ENCODE peak calls at places on chromosomes 6 and 20, in eight cellular contexts. One of them, this sample, is unnamed.
A peak's percentile ranks its signal among the peaks of the same experiment; 100 is the strongest.

GRCh38 chr6:162706236-162706635 is 21.3 kb downstream of the PRKN start:
- DNase-seq in testis: peak; percentile 89
- DNase-seq in astrocyte of the spinal cord: no peak
- DNase-seq in GM12865: no peak
- DNase-seq in neural crest cell: no peak
- DNase-seq in upper lobe of left lung: peak; percentile 27
- DNase-seq in lower lobe of right lung: peak; percentile 47
- DNase-seq in endothelial cell: no peak
- DNase-seq in this sample: no peak

GRCh38 chr6:153210083-153210482 is 79.0 kb upstream of the RGS17 start:
- DNase-seq in lower lobe of right lung: no peak
- DNase-seq in GM12865: peak; percentile 17
- DNase-seq in testis: no peak
- DNase-seq in upper lobe of left lung: no peak
- DNase-seq in endothelial cell: no peak
- DNase-seq in neural crest cell: no peak
- DNase-seq in astrocyte of the spinal cord: peak; percentile 62
- DNase-seq in this sample: peak; percentile 30

GRCh38 chr6:106279179-106279578 is 46.4 kb downstream of the ATG5 start:
- DNase-seq in lower lobe of right lung: no peak
- DNase-seq in GM12865: no peak
- DNase-seq in neural crest cell: no peak
- DNase-seq in upper lobe of left lung: no peak
- DNase-seq in endothelial cell: no peak
- DNase-seq in astrocyte of the spinal cord: peak; percentile 63
- DNase-seq in testis: no peak
- DNase-seq in this sample: no peak

GRCh38 chr20:25623225-25623735 is 534 bp downstream of the NANP start:
- DNase-seq in testis: peak; percentile 65
- DNase-seq in neural crest cell: no peak
- DNase-seq in endothelial cell: peak; percentile 44
- DNase-seq in lower lobe of right lung: peak; percentile 64
- DNase-seq in GM12865: peak; percentile 63
- DNase-seq in upper lobe of left lung: peak; percentile 56
- DNase-seq in astrocyte of the spinal cord: peak; percentile 28
- DNase-seq in this sample: no peak

GRCh38 chr6:145540741-145541140 is 194.6 kb downstream of the EPM2A start:
- DNase-seq in endothelial cell: no peak
- DNase-seq in neural crest cell: no peak
- DNase-seq in astrocyte of the spinal cord: no peak
- DNase-seq in lower lobe of right lung: no peak
- DNase-seq in testis: no peak
- DNase-seq in GM12865: no peak
- DNase-seq in upper lobe of left lung: no peak
- DNase-seq in this sample: no peak

GRCh38 chr6:162099685-162100084 is 627.9 kb downstream of the PRKN start:
- DNase-seq in astrocyte of the spinal cord: peak; percentile 88
- DNase-seq in GM12865: no peak
- DNase-seq in neural crest cell: no peak
- DNase-seq in lower lobe of right lung: peak; percentile 79
- DNase-seq in upper lobe of left lung: no peak
- DNase-seq in testis: no peak
- DNase-seq in endothelial cell: no peak
- DNase-seq in this sample: no peak

GRCh38 chr20:4876301-4876700 is 125.0 kb downstream of the SLC23A2 start:
- DNase-seq in GM12865: no peak
- DNase-seq in neural crest cell: no peak
- DNase-seq in astrocyte of the spinal cord: no peak
- DNase-seq in upper lobe of left lung: no peak
- DNase-seq in testis: no peak
- DNase-seq in lower lobe of right lung: no peak
- DNase-seq in endothelial cell: no peak
- DNase-seq in this sample: no peak

GRCh38 chr20:47878601-47879004 is 93.3 kb upstream of the SULF2 start:
- DNase-seq in GM12865: no peak
- DNase-seq in testis: no peak
- DNase-seq in neural crest cell: no peak
- DNase-seq in endothelial cell: no peak
- DNase-seq in lower lobe of right lung: no peak
- DNase-seq in upper lobe of left lung: no peak
- DNase-seq in astrocyte of the spinal cord: no peak
- DNase-seq in this sample: no peak

GRCh38 chr6:7562769-7563168 is 21.3 kb downstream of the DSP start:
- DNase-seq in neural crest cell: no peak
- DNase-seq in GM12865: no peak
- DNase-seq in lower lobe of right lung: no peak
- DNase-seq in testis: no peak
- DNase-seq in upper lobe of left lung: no peak
- DNase-seq in endothelial cell: no peak
- DNase-seq in astrocyte of the spinal cord: no peak
- DNase-seq in this sample: no peak

GRCh38 chr6:159092631-159093030 is 47.8 kb upstream of the TAGAP start:
- DNase-seq in astrocyte of the spinal cord: no peak
- DNase-seq in neural crest cell: no peak
- DNase-seq in endothelial cell: no peak
- DNase-seq in testis: no peak
- DNase-seq in GM12865: no peak
- DNase-seq in lower lobe of right lung: no peak
- DNase-seq in upper lobe of left lung: no peak
- DNase-seq in this sample: no peak

GRCh38 chr6:25866011-25866410 is 8.0 kb downstream of the SLC17A3 start:
- DNase-seq in neural crest cell: no peak
- DNase-seq in endothelial cell: no peak
- DNase-seq in lower lobe of right lung: no peak
- DNase-seq in testis: no peak
- DNase-seq in astrocyte of the spinal cord: no peak
- DNase-seq in upper lobe of left lung: no peak
- DNase-seq in GM12865: no peak
- DNase-seq in this sample: no peak

DNA sequence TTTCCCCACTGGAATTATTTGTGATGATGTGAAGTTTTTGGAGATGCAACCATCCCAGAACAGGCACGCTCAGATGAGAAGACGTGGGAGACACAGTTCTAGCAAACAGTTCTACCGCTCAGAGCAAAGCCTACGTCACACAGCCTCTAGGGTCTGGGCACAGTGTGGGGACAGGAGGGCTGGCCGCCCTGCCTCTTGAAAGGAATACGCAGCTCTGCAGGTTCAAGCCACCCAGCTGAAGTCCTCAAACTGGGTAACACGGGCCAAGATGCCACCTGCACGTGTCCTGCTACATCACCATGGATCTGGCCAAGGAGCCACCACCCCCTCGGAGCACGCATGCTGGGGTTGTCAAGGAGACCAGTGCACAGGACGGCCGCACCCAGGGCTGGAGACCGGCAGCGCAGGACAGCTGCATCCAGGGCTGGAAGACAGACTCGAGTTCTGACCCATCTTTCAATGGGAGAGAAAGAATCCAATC is 75.0 kb downstream of the NOL4L start:
- DNase-seq in GM12865: no peak
- DNase-seq in testis: no peak
- DNase-seq in endothelial cell: no peak
- DNase-seq in lower lobe of right lung: no peak
- DNase-seq in neural crest cell: no peak
- DNase-seq in upper lobe of left lung: no peak
- DNase-seq in astrocyte of the spinal cord: no peak
- DNase-seq in this sample: no peak
- TF ChIP-seq CTCF in GM12865: no peak
- TF ChIP-seq CTCF in testis: no peak
- TF ChIP-seq CTCF in endothelial cell: no peak
- TF ChIP-seq CTCF in lower lobe of right lung: no peak
- TF ChIP-seq CTCF in neural crest cell: no peak
- TF ChIP-seq CTCF in upper lobe of left lung: no peak
- TF ChIP-seq CTCF in astrocyte of the spinal cord: no peak
- TF ChIP-seq CTCF in this sample: no peak

DNA sequence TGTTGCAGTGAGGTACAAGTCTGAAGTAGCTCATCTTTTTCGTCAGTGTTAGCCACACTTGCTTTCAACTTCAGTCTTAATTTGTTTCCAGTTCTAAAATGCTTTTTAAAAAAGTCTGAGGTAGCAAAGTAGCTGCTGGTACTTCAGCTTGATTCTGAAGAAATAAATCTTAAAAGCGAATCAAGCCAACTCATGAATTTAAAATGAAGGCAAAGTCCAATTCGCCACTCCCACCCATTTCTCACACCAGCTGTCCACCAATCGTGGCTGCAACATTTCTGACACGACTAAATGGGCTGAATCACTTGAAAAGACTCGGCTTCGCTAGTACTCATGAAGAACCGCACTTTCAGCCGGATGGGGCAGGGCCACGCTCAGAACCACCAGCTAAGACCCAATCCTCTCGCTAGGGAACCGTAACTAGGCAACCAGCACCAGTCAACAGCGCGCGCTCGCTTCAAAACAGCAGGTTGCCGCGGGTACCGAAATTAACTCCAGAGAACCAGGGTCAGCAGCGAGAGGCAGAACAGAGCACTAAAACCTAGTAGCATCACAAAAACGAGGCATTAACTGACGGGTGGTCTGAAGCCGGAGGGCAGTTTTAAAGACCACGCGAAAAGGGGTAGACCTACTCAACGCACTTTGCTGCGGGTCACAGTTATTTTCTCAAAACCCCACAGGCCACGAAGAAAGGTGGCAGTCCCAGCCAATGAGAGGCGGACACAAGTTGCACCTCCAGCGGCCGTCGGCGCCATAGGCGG is 900 bp downstream of the BCLAF1 start:
- DNase-seq in astrocyte of the spinal cord: peak; percentile 94
- DNase-seq in testis: peak; percentile 90
- DNase-seq in lower lobe of right lung: peak; percentile 88
- DNase-seq in neural crest cell: peak; percentile 36
- DNase-seq in endothelial cell: peak; percentile 68
- DNase-seq in GM12865: peak; percentile 91
- DNase-seq in upper lobe of left lung: peak; percentile 95
- DNase-seq in this sample: peak; percentile 33
- TF ChIP-seq CTCF in astrocyte of the spinal cord: peak; percentile 17
- TF ChIP-seq CTCF in testis: no peak
- TF ChIP-seq CTCF in lower lobe of right lung: no peak
- TF ChIP-seq CTCF in neural crest cell: peak; percentile 52
- TF ChIP-seq CTCF in endothelial cell: peak; percentile 31
- TF ChIP-seq CTCF in GM12865: no peak
- TF ChIP-seq CTCF in upper lobe of left lung: peak; percentile 82
- TF ChIP-seq CTCF in this sample: no peak

GRCh38 chr20:41086402-41087324 is 50.7 kb upstream of the PLCG1 start:
- DNase-seq in lower lobe of right lung: no peak
- DNase-seq in upper lobe of left lung: no peak
- DNase-seq in neural crest cell: no peak
- DNase-seq in GM12865: no peak
- DNase-seq in astrocyte of the spinal cord: no peak
- DNase-seq in endothelial cell: no peak
- DNase-seq in testis: no peak
- DNase-seq in this sample: no peak
- TF ChIP-seq CTCF in lower lobe of right lung: no peak
- TF ChIP-seq CTCF in upper lobe of left lung: no peak
- TF ChIP-seq CTCF in neural crest cell: no peak
- TF ChIP-seq CTCF in GM12865: no peak
- TF ChIP-seq CTCF in astrocyte of the spinal cord: no peak
- TF ChIP-seq CTCF in endothelial cell: no peak
- TF ChIP-seq CTCF in testis: no peak
- TF ChIP-seq CTCF in this sample: no peak

DNA sequence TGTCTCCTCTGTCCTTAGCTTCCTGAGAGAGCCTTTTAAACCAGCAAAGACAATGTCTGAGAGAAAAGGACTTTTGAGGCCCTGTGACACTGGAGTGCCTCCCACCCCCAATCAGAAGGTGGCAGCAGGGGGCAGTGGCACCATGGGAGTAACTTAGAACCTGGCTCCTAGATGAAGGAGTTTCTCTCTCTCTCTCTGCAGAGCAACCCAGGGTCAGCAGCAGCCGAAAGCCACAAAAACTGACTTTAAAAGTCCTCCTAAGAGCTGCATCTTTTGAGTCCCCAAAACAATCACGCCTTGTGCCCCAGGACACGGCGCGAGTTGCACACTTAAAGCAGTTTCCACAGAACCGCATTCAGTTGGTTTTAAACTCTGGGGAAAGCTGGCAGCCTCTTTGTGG is 5.3 kb upstream of the TCP11 start:
- DNase-seq in GM12865: peak; percentile 63
- DNase-seq in upper lobe of left lung: peak; percentile 50
- DNase-seq in astrocyte of the spinal cord: peak; percentile 64
- DNase-seq in lower lobe of right lung: peak; percentile 59
- DNase-seq in testis: peak; percentile 64
- DNase-seq in endothelial cell: peak; percentile 66
- DNase-seq in neural crest cell: peak; percentile 42
- DNase-seq in this sample: peak; percentile 40
- TF ChIP-seq CTCF in GM12865: peak; percentile 67
- TF ChIP-seq CTCF in upper lobe of left lung: peak; percentile 62
- TF ChIP-seq CTCF in astrocyte of the spinal cord: peak; percentile 77
- TF ChIP-seq CTCF in lower lobe of right lung: peak; percentile 55
- TF ChIP-seq CTCF in testis: no peak
- TF ChIP-seq CTCF in endothelial cell: no peak
- TF ChIP-seq CTCF in neural crest cell: peak; percentile 66
- TF ChIP-seq CTCF in this sample: peak; percentile 66

This sample was measured in GM20000.